ENCODE peak calls at places on chromosomes 4 and X, in nine cellular contexts. V is neuronal stem cell, C is HCT116, K is endothelial cell of umbilical vein, R is mesenchymal stem cell, U is neural progenitor cell, Q is IMR-90, Y is PC-3, O is fibroblast of lung. T is an unnamed sample. For H3K4me1, the result is how much of the 10 kb centered on the place peaks cover.

GRCh38 chr4:169314906-169315305 is 44.1 kb upstream of the SH3RF1 start:
- DNase-seq in V (no peak), C (peak), K (peak), R (peak), U (no peak), Q (peak), Y (peak), O (peak), T (no peak)

GRCh38 chr4:1879491-1879890 is 8.3 kb downstream of the NSD2 start:
- DNase-seq in V (no peak), C (no peak), K (no peak), R (peak), U (no peak), Q (peak), Y (no peak), O (no peak), T (no peak)

GRCh38 chr4:114364857-114365256 is 233.8 kb upstream of the UGT8 start:
- DNase-seq in V (no peak), C (no peak), K (no peak), R (peak), U (no peak), Q (peak), Y (no peak), O (peak), T (peak)

GRCh38 chrX:154775611-154776349 is 13.1 kb downstream of the DKC1 start:
- DNase-seq in V (no peak), C (no peak), K (no peak), R (no peak), U (no peak), Q (peak), Y (peak), O (peak), T (no peak)

GRCh38 chr4:131974730-131975129 is 1174.4 kb upstream of the PCDH10 start:
- DNase-seq in V (no peak), C (no peak), K (no peak), R (no peak), U (no peak), Q (no peak), Y (no peak), O (no peak), T (no peak)

GRCh38 chr4:98679738-98680137 is 21.3 kb upstream of the TSPAN5 start:
- DNase-seq in V (no peak), C (no peak), K (peak), R (no peak), U (peak), Q (no peak), Y (no peak), O (no peak), T (no peak)

GRCh38 chr4:183185018-183185417 is 86.0 kb downstream of the WWC2 start:
- DNase-seq in V (no peak), C (no peak), K (no peak), R (peak), U (no peak), Q (peak), Y (no peak), O (peak), T (no peak)

GRCh38 chrX:139738581-139738980 is 30.6 kb upstream of the MCF2 start:
- DNase-seq in V (no peak), C (no peak), K (peak), R (peak), U (no peak), Q (peak), Y (peak), O (peak), T (no peak)

GRCh38 chr4:138627096-138627495 is 384.9 kb upstream of the SLC7A11 start:
- DNase-seq in V (no peak), C (no peak), K (no peak), R (no peak), U (no peak), Q (peak), Y (peak), O (peak), T (no peak)

GRCh38 chrX:119871245-119871598 is 311 bp downstream of the RNF113A start:
- DNase-seq in V (no peak), C (no peak), K (no peak), R (no peak), U (no peak), Q (peak), Y (no peak), O (peak), T (no peak)

GRCh38 chrX:96455078-96455477 is 229.6 kb upstream of the DIAPH2 start:
- DNase-seq in V (no peak), C (no peak), K (no peak), R (no peak), U (no peak), Q (no peak), Y (no peak), O (no peak), T (no peak)

GRCh38 chrX:25531096-25531495 is 515.3 kb upstream of the ARX start:
- DNase-seq in V (no peak), C (no peak), K (no peak), R (no peak), U (no peak), Q (peak), Y (no peak), O (no peak), T (no peak)

GRCh38 chrX:108699368-108699767 is 37.0 kb downstream of the IRS4 start:
- DNase-seq in V (peak), C (peak), K (peak), R (peak), U (peak), Q (peak), Y (peak), O (peak), T (no peak)

GRCh38 chr4:75675004-75675531 is 1.9 kb upstream of the G3BP2 start:
- DNase-seq in V (no peak), C (no peak), K (no peak), R (peak), U (no peak), Q (no peak), Y (no peak), O (no peak), T (no peak)

GRCh38 chrX:136765957-136766356 is 14.8 kb downstream of the ARHGEF6 start:
- DNase-seq in V (no peak), C (no peak), K (no peak), R (no peak), U (no peak), Q (no peak), Y (no peak), O (no peak), T (no peak)
- H3K4me1 ChIP-seq in V (under half), C (under half), K (under half), R (under half), U (under half), Q (under half), Y (under half), O (under half), T (under half)

GRCh38 chrX:107445636-107446035 is 3.8 kb upstream of the FRMPD3 start:
- DNase-seq in V (no peak), C (no peak), K (no peak), R (no peak), U (no peak), Q (no peak), Y (no peak), O (no peak), T (peak)

GRCh38 chrX:107440692-107441091 is 8.8 kb upstream of the FRMPD3 start:
- DNase-seq in V (no peak), C (no peak), K (no peak), R (no peak), U (no peak), Q (no peak), Y (no peak), O (no peak), T (no peak)

GRCh38 chrX:107445146-107445545 is 4.3 kb upstream of the FRMPD3 start:
- DNase-seq in V (no peak), C (no peak), K (no peak), R (no peak), U (peak), Q (no peak), Y (no peak), O (no peak), T (peak)

GRCh38 chrX:107442914-107443527 is 6.4 kb upstream of the FRMPD3 start:
- DNase-seq in V (no peak), C (no peak), K (no peak), R (no peak), U (no peak), Q (no peak), Y (peak), O (no peak), T (peak)

DNA sequence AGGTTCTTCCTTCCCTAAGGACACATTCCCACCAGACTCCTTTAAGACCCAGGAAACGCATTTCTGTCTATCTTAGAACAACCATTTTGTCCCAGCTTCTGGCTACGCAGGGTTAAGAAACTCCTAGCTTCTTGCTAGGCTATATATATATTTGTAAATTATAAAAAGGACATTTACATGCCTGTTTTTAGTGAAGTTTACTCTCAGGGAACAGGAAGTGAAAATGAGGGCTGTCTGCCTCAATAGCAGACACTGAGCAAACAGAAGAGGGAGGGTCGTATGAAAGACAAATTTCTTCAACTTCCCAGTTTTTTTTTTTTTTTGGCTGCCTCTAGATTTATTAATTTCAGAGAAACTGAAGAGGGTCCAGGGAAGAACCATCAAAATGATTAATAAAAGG is 9.3 kb upstream of the FRMPD3 start:
- DNase-seq in V (no peak), C (no peak), K (no peak), R (no peak), U (no peak), Q (no peak), Y (no peak), O (no peak), T (no peak)
- H3K9ac ChIP-seq in V (no peak), C (no peak), K (no peak), R (no peak), U (no peak), Q (no peak), Y (no peak), O (no peak), T (no peak)

DNA sequence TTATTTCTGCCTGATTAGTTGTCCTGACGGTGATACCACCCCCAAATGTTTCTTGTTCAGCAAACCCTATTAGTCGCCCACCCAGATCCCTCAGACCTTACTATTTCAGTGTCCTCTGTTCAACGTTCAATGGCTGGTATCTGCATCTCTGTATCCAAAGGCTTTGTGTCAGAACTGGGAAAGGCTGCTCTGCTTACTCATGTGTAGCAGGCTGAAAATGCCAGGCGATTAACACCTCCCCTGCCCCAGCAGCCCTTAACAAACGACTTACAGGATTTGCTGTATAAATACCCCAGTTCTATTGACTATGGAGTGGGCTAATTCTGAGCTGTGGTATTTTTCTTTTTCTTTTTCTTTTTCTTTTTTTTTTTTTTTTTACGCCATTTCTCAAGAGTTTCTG is 415.0 kb downstream of the ZNF674 start:
- DNase-seq in V (peak), C (no peak), K (no peak), R (no peak), U (peak), Q (no peak), Y (no peak), O (no peak), T (peak)
- H3K4me1 ChIP-seq in V (under half), C (under half), K (under half), R (under half), U (under half), Q (under half), Y (under half), O (under half), T (under half)

GRCh38 chr4:53591372-53591892 is at the start of gene LNX1:
- DNase-seq in V (no peak), C (peak), K (no peak), R (no peak), U (peak), Q (no peak), Y (peak), O (no peak), T (peak)

GRCh38 chr4:53593765-53594164 is 2.5 kb upstream of the LNX1 start:
- DNase-seq in V (no peak), C (no peak), K (no peak), R (no peak), U (no peak), Q (no peak), Y (no peak), O (no peak), T (no peak)

GRCh38 chr4:53592686-53593641 is 1.7 kb upstream of the LNX1 start:
- DNase-seq in V (no peak), C (no peak), K (peak), R (peak), U (peak), Q (no peak), Y (no peak), O (peak), T (peak)

GRCh38 chr4:53589511-53589910 is 1.8 kb downstream of the LNX1 start:
- DNase-seq in V (no peak), C (no peak), K (no peak), R (peak), U (no peak), Q (no peak), Y (no peak), O (no peak), T (no peak)

GRCh38 chr4:53592128-53592527 is 842 bp upstream of the LNX1 start:
- DNase-seq in V (no peak), C (no peak), K (peak), R (peak), U (no peak), Q (peak), Y (no peak), O (peak), T (peak)
- H3K9ac ChIP-seq in V (no peak), C (peak), K (no peak), R (no peak), U (no peak), Q (no peak), Y (peak), O (no peak), T (no peak)

DNA sequence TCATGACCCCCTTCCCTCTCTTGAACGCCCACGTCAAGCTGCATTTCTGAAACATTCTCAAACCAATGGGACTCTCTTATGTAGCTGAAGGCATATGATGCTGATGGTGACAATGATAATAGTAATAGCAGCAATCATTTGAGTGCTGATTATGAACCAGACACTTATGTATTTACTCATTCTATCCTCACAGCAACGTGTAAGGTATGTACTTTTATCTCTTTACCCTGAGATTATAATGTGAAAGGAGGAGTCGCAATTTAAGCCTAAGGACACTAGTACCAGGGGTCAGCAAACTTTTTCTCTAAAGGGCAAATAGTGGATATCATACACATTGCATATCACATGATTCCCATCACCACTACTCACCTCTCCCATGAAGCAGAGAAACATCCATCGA is 8.5 kb downstream of the PGM2 start:
- DNase-seq in V (no peak), C (no peak), K (no peak), R (no peak), U (no peak), Q (no peak), Y (no peak), O (no peak), T (no peak)
- H3K4me1 ChIP-seq in V (under half), C (under half), K (under half), R (under half), U (under half), Q (under half), Y (under half), O (under half), T (under half)